ENCODE peak calls at places on chromosomes 4 and X, in five cellular contexts. J is pancreas, F is right lobe of liver, L is lung, G is cardiac muscle cell. Q is an unnamed sample.
A peak's percentile ranks its signal among the peaks of the same experiment; 100 is the strongest.

GRCh38 chrX:135923353-135923752 is 29.8 kb downstream of the SAGE1 start:
- DNase-seq in J (no peak), L (no peak), G (no peak), F (no peak), Q (no peak)

GRCh38 chr4:69936566-69936965 is 5.7 kb downstream of the CSN1S1 start:
- DNase-seq in G (no peak), J (no peak), L (no peak), F (no peak), Q (no peak)

GRCh38 chr4:76665721-76666120 is 230.7 kb downstream of the SHROOM3 start:
- DNase-seq in J (no peak), G (no peak), F (no peak), L (no peak), Q (no peak)

GRCh38 chr4:1305261-1305711 is 15.6 kb downstream of the MAEA start:
- DNase-seq in J (peak; percentile 30), L (no peak), G (no peak), F (no peak), Q (peak; percentile 15)

GRCh38 chrX:15471016-15471415 is 22.1 kb downstream of the PIR start:
- DNase-seq in G (peak; percentile 73), L (peak; percentile 71), F (peak; percentile 47), J (no peak), Q (peak; percentile 60)

GRCh38 chrX:106976416-106976815 is 23.6 kb downstream of the MORC4 start:
- DNase-seq in G (no peak), J (no peak), F (no peak), L (no peak), Q (no peak)

GRCh38 chr4:94519019-94519418 is 67.3 kb downstream of the PDLIM5 start:
- DNase-seq in F (no peak), J (no peak), L (no peak), G (no peak), Q (no peak)

GRCh38 chr4:122163301-122163700 is 11.2 kb downstream of the BLTP1 start:
- DNase-seq in G (no peak), J (no peak), L (no peak), F (no peak), Q (no peak)

GRCh38 chrX:95716841-95717240 is 967.8 kb upstream of the DIAPH2 start:
- DNase-seq in L (no peak), G (no peak), F (no peak), J (no peak), Q (no peak)

GRCh38 chrX:95718746-95719145 is 965.9 kb upstream of the DIAPH2 start:
- DNase-seq in J (no peak), G (no peak), L (no peak), F (no peak), Q (no peak)

DNA sequence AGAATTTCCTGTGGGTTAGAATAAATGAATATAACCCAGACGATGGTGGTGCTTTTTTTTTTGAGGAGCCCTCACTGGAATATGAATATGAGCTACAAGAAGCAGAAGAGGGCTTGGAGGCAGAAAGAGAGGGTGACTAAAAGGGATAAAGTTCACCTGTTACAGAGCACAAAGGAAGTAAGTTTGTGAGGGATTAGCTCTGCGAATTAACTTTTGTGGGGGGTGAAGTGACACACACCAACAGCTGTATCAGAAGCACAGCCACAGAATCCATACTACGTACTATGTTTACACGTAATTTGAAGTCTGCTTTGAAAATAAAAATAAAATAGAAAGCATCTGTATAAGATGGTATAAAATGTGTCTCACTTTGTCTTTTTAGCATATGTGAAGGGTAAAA is 963.6 kb upstream of the DIAPH2 start:
- DNase-seq in F (no peak), G (no peak), L (no peak), J (no peak), Q (no peak)
- H3K4me3 ChIP-seq in F (no peak overlapping the region), G (no peak overlapping the region), L (no peak overlapping the region), J (no peak overlapping the region), Q (no peak overlapping the region)

GRCh38 chr4:38076153-38076669 is 116.0 kb downstream of the PTTG2 start:
- DNase-seq in L (no peak), J (no peak), F (no peak), G (no peak), Q (no peak)

GRCh38 chr4:38077791-38078489 is 117.7 kb downstream of the PTTG2 start:
- DNase-seq in J (no peak), G (no peak), F (no peak), L (no peak), Q (no peak)

GRCh38 chr4:38080575-38080974 is 120.4 kb downstream of the PTTG2 start:
- DNase-seq in F (peak; percentile 57), G (no peak), J (no peak), L (no peak), Q (no peak)

GRCh38 chr4:38080061-38080531 is 119.9 kb downstream of the PTTG2 start:
- DNase-seq in J (no peak), F (no peak), L (no peak), G (no peak), Q (no peak)

DNA sequence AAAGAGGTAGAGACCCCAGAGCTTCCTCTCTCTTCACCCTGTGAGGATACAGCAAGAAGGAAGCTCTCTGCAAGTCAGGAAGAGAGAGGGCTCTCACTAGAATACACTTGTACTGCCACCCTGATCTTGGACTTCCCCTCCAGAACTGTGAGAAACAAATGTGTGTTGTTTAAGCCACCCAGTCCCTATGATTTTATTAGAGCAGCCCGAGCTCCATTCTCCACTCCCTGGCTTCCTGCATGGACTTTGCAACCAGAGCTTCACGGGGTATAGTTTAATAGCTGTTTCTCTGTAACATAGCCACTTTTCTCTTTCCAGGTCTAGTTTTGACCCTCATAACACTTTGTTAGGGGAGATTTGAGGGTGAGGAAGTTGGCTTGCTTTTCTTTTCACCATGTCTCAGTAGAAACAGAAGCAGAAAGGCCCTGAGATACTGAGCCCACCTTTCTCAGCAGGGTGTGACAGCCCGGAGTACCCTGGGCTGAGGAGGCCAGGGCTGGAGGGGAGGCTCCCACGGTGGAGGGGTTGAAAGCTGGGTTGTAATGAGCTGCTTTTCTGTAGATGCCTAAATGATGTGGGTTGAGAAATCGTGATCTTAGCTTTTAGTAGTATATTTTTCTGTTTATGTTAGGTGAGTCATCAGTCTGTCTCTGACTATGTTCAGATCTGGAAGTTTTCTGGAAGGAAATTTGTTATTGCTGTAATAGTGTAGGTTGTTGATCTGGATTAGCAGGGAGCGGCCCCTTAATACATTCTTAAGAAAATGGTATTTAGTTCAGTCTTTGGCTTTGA is 118.6 kb downstream of the PTTG2 start:
- DNase-seq in L (no peak), G (no peak), F (no peak), J (no peak), Q (no peak)
- H3K4me3 ChIP-seq in L (no peak overlapping the region), G (no peak overlapping the region), F (no peak overlapping the region), J (no peak overlapping the region), Q (no peak overlapping the region)

GRCh38 chrX:10142041-10142589 is 14.7 kb upstream of the CLCN4 start:
- DNase-seq in L (no peak), F (no peak), G (no peak), J (no peak), Q (no peak)

GRCh38 chrX:10143071-10143983 is 13.4 kb upstream of the CLCN4 start:
- DNase-seq in L (no peak), J (no peak), G (no peak), F (no peak), Q (no peak)

GRCh38 chrX:10146350-10146749 is 10.4 kb upstream of the CLCN4 start:
- DNase-seq in G (no peak), L (no peak), F (no peak), J (no peak), Q (no peak)
- H3K4me3 ChIP-seq in G (no peak overlapping the region), L (no peak overlapping the region), F (no peak overlapping the region), J (no peak overlapping the region), Q (no peak overlapping the region)

DNA sequence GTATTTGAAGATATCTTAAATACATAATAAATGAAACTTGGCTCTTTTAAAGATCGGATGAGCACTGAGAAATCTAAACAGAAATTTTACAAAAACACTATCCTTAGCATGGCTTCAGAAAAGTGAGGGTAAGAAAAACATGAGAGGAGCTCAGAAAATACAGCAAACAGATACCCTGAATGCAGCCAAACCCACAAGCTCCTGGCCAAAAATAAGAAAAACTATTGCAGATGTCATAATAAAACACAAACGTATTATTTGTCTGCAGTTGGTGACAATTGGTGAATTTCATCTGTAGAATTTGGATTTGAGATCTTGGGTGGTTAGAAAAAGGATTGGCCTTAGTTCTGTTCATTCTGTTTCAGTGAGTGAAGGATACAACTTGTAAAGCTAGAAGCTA is 603.9 kb downstream of the INPP4B start:
- DNase-seq in L (no peak), F (no peak), J (no peak), G (no peak), Q (no peak)
- H3K4me3 ChIP-seq in L (no peak overlapping the region), F (no peak overlapping the region), J (no peak overlapping the region), G (no peak overlapping the region), Q (no peak overlapping the region)

DNA sequence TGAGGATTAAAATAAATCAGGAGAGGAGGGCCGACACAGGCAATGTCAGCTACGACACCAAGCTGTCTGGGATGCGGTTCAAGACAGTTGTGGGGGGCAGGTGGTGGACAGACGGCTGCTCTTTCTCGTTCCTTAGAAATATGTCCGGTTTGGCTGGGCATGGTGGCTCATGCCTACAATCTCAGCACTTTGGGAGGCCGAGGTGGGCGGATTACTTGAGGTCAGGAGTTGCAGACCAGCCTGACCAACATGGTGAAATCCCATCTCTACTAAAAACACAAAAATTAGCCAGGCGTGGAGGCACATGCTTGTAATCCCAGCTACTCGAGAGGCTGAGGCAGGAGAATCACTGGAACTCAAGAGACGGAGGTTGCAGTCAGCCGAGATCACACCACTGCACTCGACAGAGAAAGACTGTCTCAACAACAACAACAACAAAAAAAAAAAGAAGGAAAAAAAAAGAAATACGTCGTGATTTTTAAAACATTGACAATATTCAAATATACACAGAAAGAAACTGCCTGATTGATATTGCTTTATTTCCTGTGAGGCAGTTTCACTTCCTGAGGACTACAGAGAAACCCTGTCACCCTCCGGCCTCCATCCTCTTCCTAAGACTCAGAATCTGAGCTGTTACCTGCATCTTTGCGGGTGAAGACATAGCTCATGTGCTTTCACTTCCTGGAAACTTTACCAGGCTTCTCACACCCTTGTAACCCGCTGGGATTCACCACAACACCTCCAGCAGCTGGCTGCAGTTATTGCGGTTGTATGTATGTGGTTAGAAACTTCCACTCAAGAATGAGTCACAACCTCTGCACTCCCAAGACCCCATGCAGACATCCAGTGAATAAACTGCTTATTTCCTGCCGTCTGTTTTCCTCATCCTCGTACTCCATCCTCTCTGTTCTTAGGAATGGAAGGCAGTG is 63.8 kb upstream of the STS start:
- DNase-seq in J (no peak), F (no peak), L (no peak), G (no peak), Q (no peak)
- H3K4me3 ChIP-seq in J (no peak overlapping the region), F (no peak overlapping the region), L (no peak overlapping the region), G (no peak overlapping the region), Q (no peak overlapping the region)

GRCh38 chr4:146650034-146650433 is 11.3 kb downstream of the POU4F2 start:
- DNase-seq in L (no peak), G (no peak), J (no peak), F (no peak), Q (no peak)

GRCh38 chr4:146649232-146649631 is 10.5 kb downstream of the POU4F2 start:
- DNase-seq in F (no peak), L (no peak), J (no peak), G (no peak), Q (no peak)

GRCh38 chr4:146654648-146654975 is 15.9 kb downstream of the POU4F2 start:
- DNase-seq in G (no peak), J (no peak), L (no peak), F (no peak), Q (no peak)

GRCh38 chr4:146654976-146655761 is 16.5 kb downstream of the POU4F2 start:
- DNase-seq in J (peak; percentile 61), G (peak; percentile 89), F (no peak), L (no peak), Q (no peak)
- H3K4me3 ChIP-seq in J (peak overlapping the region; percentile 48), G (peak overlapping the region; percentile 22), F (peak overlapping the region; percentile 26), L (no peak overlapping the region), Q (no peak overlapping the region)

GRCh38 chrX:75071334-75071733 is 84.7 kb downstream of the ABCB7 start:
- DNase-seq in G (no peak), F (no peak), L (no peak), J (no peak), Q (no peak)
- H3K4me3 ChIP-seq in G (no peak overlapping the region), F (no peak overlapping the region), L (no peak overlapping the region), J (no peak overlapping the region), Q (no peak overlapping the region)